ENCODE peak calls at places on chromosomes 1 and 21, in eight cellular contexts. One of them, this sample, is unnamed. For H3K27me3, the result is how much of the 10 kb centered on the place peaks cover.

GRCh38 chr21:34907783-34908423 is 141.2 kb downstream of the RUNX1 start:
- DNase-seq in heart left ventricle: no peak
- DNase-seq in tibial nerve: no peak
- DNase-seq in SK-N-SH: no peak
- DNase-seq in brain microvascular endothelial cell: no peak
- DNase-seq in IMR-90: no peak
- DNase-seq in bronchial epithelial cell: no peak
- DNase-seq in psoas muscle: no peak
- DNase-seq in this sample: no peak

GRCh38 chr1:55893155-55893554 is 678.0 kb upstream of the USP24 start:
- DNase-seq in heart left ventricle: no peak
- DNase-seq in tibial nerve: no peak
- DNase-seq in SK-N-SH: no peak
- DNase-seq in brain microvascular endothelial cell: peak
- DNase-seq in IMR-90: peak
- DNase-seq in bronchial epithelial cell: peak
- DNase-seq in psoas muscle: no peak
- DNase-seq in this sample: no peak

GRCh38 chr1:104878203-104878911 is 1128.7 kb downstream of the AMY1C start:
- DNase-seq in heart left ventricle: no peak
- DNase-seq in tibial nerve: no peak
- DNase-seq in SK-N-SH: no peak
- DNase-seq in brain microvascular endothelial cell: no peak
- DNase-seq in IMR-90: no peak
- DNase-seq in bronchial epithelial cell: no peak
- DNase-seq in psoas muscle: no peak
- DNase-seq in this sample: no peak

GRCh38 chr1:81305997-81306452 is 494.7 kb upstream of the ADGRL2 start:
- DNase-seq in heart left ventricle: no peak
- DNase-seq in tibial nerve: peak
- DNase-seq in SK-N-SH: peak
- DNase-seq in brain microvascular endothelial cell: peak
- DNase-seq in IMR-90: peak
- DNase-seq in bronchial epithelial cell: peak
- DNase-seq in psoas muscle: no peak
- DNase-seq in this sample: no peak

GRCh38 chr1:243842978-243843490 is 7.0 kb downstream of the AKT3 start:
- DNase-seq in heart left ventricle: no peak
- DNase-seq in tibial nerve: peak
- DNase-seq in SK-N-SH: no peak
- DNase-seq in brain microvascular endothelial cell: peak
- DNase-seq in IMR-90: peak
- DNase-seq in bronchial epithelial cell: peak
- DNase-seq in psoas muscle: no peak
- DNase-seq in this sample: no peak

GRCh38 chr1:53369034-53369750 is 41.3 kb upstream of the LRP8 start:
- DNase-seq in heart left ventricle: peak
- DNase-seq in tibial nerve: no peak
- DNase-seq in SK-N-SH: no peak
- DNase-seq in brain microvascular endothelial cell: no peak
- DNase-seq in IMR-90: no peak
- DNase-seq in bronchial epithelial cell: no peak
- DNase-seq in psoas muscle: no peak
- DNase-seq in this sample: peak

GRCh38 chr1:201470581-201470980 is 1.6 kb upstream of the PHLDA3 start:
- DNase-seq in heart left ventricle: no peak
- DNase-seq in tibial nerve: no peak
- DNase-seq in SK-N-SH: no peak
- DNase-seq in brain microvascular endothelial cell: no peak
- DNase-seq in IMR-90: no peak
- DNase-seq in bronchial epithelial cell: no peak
- DNase-seq in psoas muscle: no peak
- DNase-seq in this sample: no peak

GRCh38 chr1:36643391-36644270 is 160.9 kb upstream of the CSF3R start:
- DNase-seq in heart left ventricle: no peak
- DNase-seq in tibial nerve: no peak
- DNase-seq in SK-N-SH: peak
- DNase-seq in brain microvascular endothelial cell: no peak
- DNase-seq in IMR-90: no peak
- DNase-seq in bronchial epithelial cell: no peak
- DNase-seq in psoas muscle: no peak
- DNase-seq in this sample: no peak

GRCh38 chr1:32881291-32881690 is 5.0 kb upstream of the HPCA start:
- DNase-seq in heart left ventricle: no peak
- DNase-seq in tibial nerve: no peak
- DNase-seq in SK-N-SH: no peak
- DNase-seq in brain microvascular endothelial cell: no peak
- DNase-seq in IMR-90: no peak
- DNase-seq in bronchial epithelial cell: no peak
- DNase-seq in psoas muscle: no peak
- DNase-seq in this sample: no peak

GRCh38 chr1:223337174-223337869 is 26.7 kb downstream of the SUSD4 start:
- DNase-seq in heart left ventricle: no peak
- DNase-seq in tibial nerve: no peak
- DNase-seq in SK-N-SH: no peak
- DNase-seq in brain microvascular endothelial cell: no peak
- DNase-seq in IMR-90: no peak
- DNase-seq in bronchial epithelial cell: no peak
- DNase-seq in psoas muscle: no peak
- DNase-seq in this sample: no peak

GRCh38 chr1:1307261-1307907 is 346 bp downstream of the ACAP3 start:
- DNase-seq in heart left ventricle: peak
- DNase-seq in tibial nerve: no peak
- DNase-seq in SK-N-SH: no peak
- DNase-seq in brain microvascular endothelial cell: no peak
- DNase-seq in IMR-90: no peak
- DNase-seq in bronchial epithelial cell: no peak
- DNase-seq in psoas muscle: peak
- DNase-seq in this sample: no peak

GRCh38 chr1:179785025-179785424 is 41.9 kb downstream of the FAM163A start:
- DNase-seq in heart left ventricle: no peak
- DNase-seq in tibial nerve: no peak
- DNase-seq in SK-N-SH: peak
- DNase-seq in brain microvascular endothelial cell: no peak
- DNase-seq in IMR-90: no peak
- DNase-seq in bronchial epithelial cell: no peak
- DNase-seq in psoas muscle: no peak
- DNase-seq in this sample: no peak

GRCh38 chr1:227768640-227769039 is 33.4 kb downstream of the SNAP47 start:
- DNase-seq in heart left ventricle: no peak
- DNase-seq in tibial nerve: no peak
- DNase-seq in SK-N-SH: no peak
- DNase-seq in brain microvascular endothelial cell: no peak
- DNase-seq in IMR-90: no peak
- DNase-seq in bronchial epithelial cell: no peak
- DNase-seq in psoas muscle: no peak
- DNase-seq in this sample: no peak

GRCh38 chr1:33088119-33088906 is 7.4 kb downstream of the AZIN2 start:
- DNase-seq in heart left ventricle: no peak
- DNase-seq in tibial nerve: no peak
- DNase-seq in SK-N-SH: no peak
- DNase-seq in brain microvascular endothelial cell: no peak
- DNase-seq in IMR-90: peak
- DNase-seq in bronchial epithelial cell: peak
- DNase-seq in psoas muscle: no peak
- DNase-seq in this sample: no peak

GRCh38 chr1:111582644-111583618 is 36.7 kb upstream of the RAP1A start:
- DNase-seq in heart left ventricle: no peak
- DNase-seq in tibial nerve: no peak
- DNase-seq in SK-N-SH: no peak
- DNase-seq in brain microvascular endothelial cell: no peak
- DNase-seq in IMR-90: no peak
- DNase-seq in bronchial epithelial cell: no peak
- DNase-seq in psoas muscle: no peak
- DNase-seq in this sample: no peak

GRCh38 chr1:1001631-1002300 is 1.9 kb upstream of the HES4 start:
- DNase-seq in heart left ventricle: peak
- DNase-seq in tibial nerve: peak
- DNase-seq in SK-N-SH: peak
- DNase-seq in brain microvascular endothelial cell: no peak
- DNase-seq in IMR-90: peak
- DNase-seq in bronchial epithelial cell: no peak
- DNase-seq in psoas muscle: peak
- DNase-seq in this sample: peak

GRCh38 chr1:159955456-159955855 is 1.4 kb upstream of the SLAMF9 start:
- DNase-seq in heart left ventricle: no peak
- DNase-seq in tibial nerve: no peak
- DNase-seq in SK-N-SH: no peak
- DNase-seq in brain microvascular endothelial cell: no peak
- DNase-seq in IMR-90: no peak
- DNase-seq in bronchial epithelial cell: peak
- DNase-seq in psoas muscle: no peak
- DNase-seq in this sample: no peak

GRCh38 chr1:211639500-211640361 is 35.7 kb downstream of the NEK2 start:
- DNase-seq in heart left ventricle: no peak
- DNase-seq in tibial nerve: no peak
- DNase-seq in SK-N-SH: no peak
- DNase-seq in brain microvascular endothelial cell: peak
- DNase-seq in IMR-90: peak
- DNase-seq in bronchial epithelial cell: peak
- DNase-seq in psoas muscle: no peak
- DNase-seq in this sample: no peak

GRCh38 chr1:7153464-7153863 is 368.2 kb downstream of the CAMTA1 start:
- DNase-seq in heart left ventricle: no peak
- DNase-seq in tibial nerve: no peak
- DNase-seq in SK-N-SH: no peak
- DNase-seq in brain microvascular endothelial cell: no peak
- DNase-seq in IMR-90: no peak
- DNase-seq in bronchial epithelial cell: no peak
- DNase-seq in psoas muscle: no peak
- DNase-seq in this sample: no peak

GRCh38 chr1:14189381-14189780 is 409.1 kb upstream of the KAZN start:
- DNase-seq in heart left ventricle: no peak
- DNase-seq in tibial nerve: no peak
- DNase-seq in SK-N-SH: no peak
- DNase-seq in brain microvascular endothelial cell: no peak
- DNase-seq in IMR-90: no peak
- DNase-seq in bronchial epithelial cell: peak
- DNase-seq in psoas muscle: no peak
- DNase-seq in this sample: no peak

GRCh38 chr1:24929876-24930702 is at the start of gene RUNX3:
- DNase-seq in heart left ventricle: peak
- DNase-seq in tibial nerve: no peak
- DNase-seq in SK-N-SH: peak
- DNase-seq in brain microvascular endothelial cell: no peak
- DNase-seq in IMR-90: no peak
- DNase-seq in bronchial epithelial cell: no peak
- DNase-seq in psoas muscle: peak
- DNase-seq in this sample: no peak

GRCh38 chr1:205429742-205430464 is 8.0 kb upstream of the LEMD1 start:
- DNase-seq in heart left ventricle: no peak
- DNase-seq in tibial nerve: no peak
- DNase-seq in SK-N-SH: no peak
- DNase-seq in brain microvascular endothelial cell: no peak
- DNase-seq in IMR-90: no peak
- DNase-seq in bronchial epithelial cell: no peak
- DNase-seq in psoas muscle: no peak
- DNase-seq in this sample: no peak
- H3K4me3 ChIP-seq in heart left ventricle: peak
- H3K4me3 ChIP-seq in tibial nerve: peak
- H3K4me3 ChIP-seq in SK-N-SH: no peak
- H3K4me3 ChIP-seq in brain microvascular endothelial cell: no peak
- H3K4me3 ChIP-seq in IMR-90: no peak
- H3K4me3 ChIP-seq in bronchial epithelial cell: no peak
- H3K4me3 ChIP-seq in psoas muscle: peak
- H3K4me3 ChIP-seq in this sample: no peak

GRCh38 chr1:216124382-216124781 is 298.9 kb downstream of the USH2A start:
- DNase-seq in heart left ventricle: no peak
- DNase-seq in tibial nerve: no peak
- DNase-seq in SK-N-SH: no peak
- DNase-seq in brain microvascular endothelial cell: no peak
- DNase-seq in IMR-90: no peak
- DNase-seq in bronchial epithelial cell: no peak
- DNase-seq in psoas muscle: no peak
- DNase-seq in this sample: no peak

GRCh38 chr1:216114180-216114579 is 309.1 kb downstream of the USH2A start:
- DNase-seq in heart left ventricle: no peak
- DNase-seq in tibial nerve: no peak
- DNase-seq in SK-N-SH: no peak
- DNase-seq in brain microvascular endothelial cell: no peak
- DNase-seq in IMR-90: no peak
- DNase-seq in bronchial epithelial cell: no peak
- DNase-seq in psoas muscle: no peak
- DNase-seq in this sample: no peak

GRCh38 chr1:216119600-216119999 is 303.6 kb downstream of the USH2A start:
- DNase-seq in heart left ventricle: no peak
- DNase-seq in tibial nerve: no peak
- DNase-seq in SK-N-SH: peak
- DNase-seq in brain microvascular endothelial cell: peak
- DNase-seq in IMR-90: peak
- DNase-seq in bronchial epithelial cell: peak
- DNase-seq in psoas muscle: no peak
- DNase-seq in this sample: no peak
- TF ChIP-seq CTCF in heart left ventricle: peak
- TF ChIP-seq CTCF in tibial nerve: no peak
- TF ChIP-seq CTCF in SK-N-SH: peak
- TF ChIP-seq CTCF in brain microvascular endothelial cell: peak
- TF ChIP-seq CTCF in IMR-90: peak
- TF ChIP-seq CTCF in bronchial epithelial cell: peak
- TF ChIP-seq CTCF in psoas muscle: no peak
- TF ChIP-seq CTCF in this sample: peak

GRCh38 chr21:42330380-42331336 is 15.4 kb upstream of the TFF3 start:
- DNase-seq in heart left ventricle: no peak
- DNase-seq in tibial nerve: no peak
- DNase-seq in SK-N-SH: no peak
- DNase-seq in brain microvascular endothelial cell: no peak
- DNase-seq in IMR-90: no peak
- DNase-seq in bronchial epithelial cell: no peak
- DNase-seq in psoas muscle: no peak
- DNase-seq in this sample: no peak
- H3K27me3 ChIP-seq in heart left ventricle: under half
- H3K27me3 ChIP-seq in tibial nerve: under half
- H3K27me3 ChIP-seq in SK-N-SH: under half
- H3K27me3 ChIP-seq in brain microvascular endothelial cell: under half
- H3K27me3 ChIP-seq in IMR-90: under half
- H3K27me3 ChIP-seq in bronchial epithelial cell: under half
- H3K27me3 ChIP-seq in psoas muscle: under half
- H3K27me3 ChIP-seq in this sample: under half

GRCh38 chr1:180952657-180953013 is 39.9 kb downstream of the KIAA1614 start:
- DNase-seq in heart left ventricle: no peak
- DNase-seq in tibial nerve: no peak
- DNase-seq in SK-N-SH: peak
- DNase-seq in brain microvascular endothelial cell: no peak
- DNase-seq in IMR-90: no peak
- DNase-seq in bronchial epithelial cell: no peak
- DNase-seq in psoas muscle: no peak
- DNase-seq in this sample: no peak

GRCh38 chr1:180954766-180955165 is 42.1 kb downstream of the KIAA1614 start:
- DNase-seq in heart left ventricle: no peak
- DNase-seq in tibial nerve: no peak
- DNase-seq in SK-N-SH: no peak
- DNase-seq in brain microvascular endothelial cell: no peak
- DNase-seq in IMR-90: no peak
- DNase-seq in bronchial epithelial cell: no peak
- DNase-seq in psoas muscle: no peak
- DNase-seq in this sample: no peak

GRCh38 chr1:180951881-180952656 is 39.4 kb downstream of the KIAA1614 start:
- DNase-seq in heart left ventricle: no peak
- DNase-seq in tibial nerve: no peak
- DNase-seq in SK-N-SH: peak
- DNase-seq in brain microvascular endothelial cell: no peak
- DNase-seq in IMR-90: no peak
- DNase-seq in bronchial epithelial cell: no peak
- DNase-seq in psoas muscle: no peak
- DNase-seq in this sample: no peak

GRCh38 chr1:180953791-180954721 is 41.4 kb downstream of the KIAA1614 start:
- DNase-seq in heart left ventricle: peak
- DNase-seq in tibial nerve: peak
- DNase-seq in SK-N-SH: peak
- DNase-seq in brain microvascular endothelial cell: no peak
- DNase-seq in IMR-90: peak
- DNase-seq in bronchial epithelial cell: peak
- DNase-seq in psoas muscle: peak
- DNase-seq in this sample: no peak

GRCh38 chr1:180953291-180953747 is 40.6 kb downstream of the KIAA1614 start:
- DNase-seq in heart left ventricle: no peak
- DNase-seq in tibial nerve: no peak
- DNase-seq in SK-N-SH: peak
- DNase-seq in brain microvascular endothelial cell: no peak
- DNase-seq in IMR-90: no peak
- DNase-seq in bronchial epithelial cell: peak
- DNase-seq in psoas muscle: peak
- DNase-seq in this sample: no peak
- H3K4me3 ChIP-seq in heart left ventricle: peak
- H3K4me3 ChIP-seq in tibial nerve: peak
- H3K4me3 ChIP-seq in SK-N-SH: no peak
- H3K4me3 ChIP-seq in brain microvascular endothelial cell: peak
- H3K4me3 ChIP-seq in IMR-90: no peak
- H3K4me3 ChIP-seq in bronchial epithelial cell: peak
- H3K4me3 ChIP-seq in psoas muscle: peak
- H3K4me3 ChIP-seq in this sample: no peak